ENCODE peak calls at places on chromosome 1, in nine cellular contexts. M, E, N, S, W, D, O, U and A are unnamed samples.

GRCh38 chr1:115976900-115977480 is 677 bp downstream of the SLC22A15 start:
- DNase-seq in M (peak; percentile 61), E (no peak), N (no peak), S (no peak), W (peak; percentile 60), D (no peak), O (no peak), U (no peak), A (no peak)

GRCh38 chr1:155324717-155325595 is 4.3 kb downstream of the RUSC1 start:
- DNase-seq in M (peak; percentile 19), E (no peak), N (peak; percentile 49), S (no peak), W (peak; percentile 79), D (peak; percentile 70), O (peak; percentile 42), U (peak; percentile 46), A (peak; percentile 36)

GRCh38 chr1:88061106-88061829 is 622.8 kb upstream of the PKN2 start:
- DNase-seq in M (peak; percentile 43), E (no peak), N (peak; percentile 9), S (no peak), W (peak; percentile 71), D (no peak), O (no peak), U (peak; percentile 47), A (peak; percentile 57)

GRCh38 chr1:235923466-235924008 is 56.8 kb upstream of the LYST start:
- DNase-seq in M (no peak), E (no peak), N (no peak), S (no peak), W (peak; percentile 69), D (no peak), O (no peak), U (peak; percentile 61), A (peak; percentile 43)

GRCh38 chr1:43935711-43936427 is 2.3 kb downstream of the ARTN start:
- DNase-seq in M (peak; percentile 14), E (no peak), N (no peak), S (no peak), W (no peak), D (no peak), O (peak; percentile 20), U (no peak), A (no peak)

GRCh38 chr1:75731881-75732280 is 7.4 kb downstream of the ACADM start:
- DNase-seq in M (no peak), E (no peak), N (no peak), S (no peak), W (peak; percentile 50), D (no peak), O (no peak), U (no peak), A (no peak)

GRCh38 chr1:178938281-178938958 is 67.5 kb upstream of the ANGPTL1 start:
- DNase-seq in M (no peak), E (no peak), N (no peak), S (no peak), W (no peak), D (no peak), O (no peak), U (no peak), A (no peak)

GRCh38 chr1:206579747-206580437 is 32.4 kb downstream of the EIF2D start:
- DNase-seq in M (peak; percentile 53), E (peak; percentile 80), N (no peak), S (no peak), W (peak; percentile 55), D (peak; percentile 86), O (peak; percentile 83), U (peak; percentile 86), A (no peak)

GRCh38 chr1:212774584-212774983 is 17.0 kb downstream of the NSL1 start:
- DNase-seq in M (no peak), E (no peak), N (no peak), S (no peak), W (peak; percentile 25), D (no peak), O (no peak), U (peak; percentile 43), A (peak; percentile 34)

GRCh38 chr1:230752407-230752806 is 5.2 kb downstream of the CAPN9 start:
- DNase-seq in M (peak; percentile 90), E (no peak), N (no peak), S (peak; percentile 78), W (no peak), D (no peak), O (no peak), U (no peak), A (no peak)

GRCh38 chr1:163807331-163807730 is 485.6 kb downstream of the NUF2 start:
- DNase-seq in M (no peak), E (no peak), N (no peak), S (no peak), W (no peak), D (no peak), O (no peak), U (no peak), A (no peak)

GRCh38 chr1:235136111-235136510 is 7.5 kb upstream of the TOMM20 start:
- DNase-seq in M (no peak), E (no peak), N (no peak), S (no peak), W (no peak), D (no peak), O (no peak), U (no peak), A (no peak)

GRCh38 chr1:236997882-236998281 is 6.4 kb downstream of the MT1HL1 start:
- DNase-seq in M (no peak), E (no peak), N (no peak), S (no peak), W (no peak), D (peak; percentile 77), O (no peak), U (no peak), A (no peak)

GRCh38 chr1:41542196-41542955 is 57.9 kb upstream of the EDN2 start:
- DNase-seq in M (no peak), E (no peak), N (no peak), S (no peak), W (no peak), D (no peak), O (no peak), U (no peak), A (peak; percentile 9)

GRCh38 chr1:201499191-201499590 is 7.7 kb downstream of the CSRP1 start:
- DNase-seq in M (no peak), E (no peak), N (no peak), S (no peak), W (no peak), D (no peak), O (no peak), U (no peak), A (no peak)

GRCh38 chr1:84960371-84960770 is 36.5 kb downstream of the MCOLN2 start:
- DNase-seq in M (no peak), E (no peak), N (peak; percentile 48), S (no peak), W (peak; percentile 79), D (no peak), O (no peak), U (peak; percentile 20), A (peak; percentile 78)

GRCh38 chr1:152479792-152480595 is 30.6 kb upstream of the LCE5A start:
- DNase-seq in M (peak; percentile 30), E (peak; percentile 29), N (peak; percentile 36), S (no peak), W (peak; percentile 6), D (no peak), O (no peak), U (peak; percentile 64), A (no peak)

GRCh38 chr1:14924012-14924452 is 229.5 kb upstream of the TMEM51 start:
- DNase-seq in M (peak; percentile 74), E (no peak), N (peak; percentile 60), S (peak; percentile 33), W (peak; percentile 80), D (peak; percentile 84), O (peak; percentile 35), U (peak; percentile 66), A (no peak)

GRCh38 chr1:242216368-242216767 is 217.5 kb upstream of the MAP1LC3C start:
- DNase-seq in M (no peak), E (no peak), N (no peak), S (no peak), W (no peak), D (no peak), O (no peak), U (no peak), A (no peak)